ENCODE peak calls at places on chromosomes 5 and 9, in seven cellular contexts. One of them, this sample, is unnamed.

GRCh38 chr5:132753135-132753987 is 6.1 kb downstream of the CCNI2 start:
- DNase-seq in glomerular endothelial cell: no peak
- DNase-seq in endothelial cell: peak; percentile 2
- DNase-seq in effector CD4-positive, alpha-beta T cell: no peak
- DNase-seq in kidney epithelial cell: no peak
- DNase-seq in EL: no peak
- DNase-seq in psoas muscle: no peak
- DNase-seq in this sample: peak; percentile 87

GRCh38 chr9:41229408-41230401 is 40.6 kb upstream of the ZNG1F start:
- DNase-seq in psoas muscle: no peak
- DNase-seq in effector CD4-positive, alpha-beta T cell: no peak
- DNase-seq in endothelial cell: no peak
- DNase-seq in glomerular endothelial cell: no peak
- DNase-seq in EL: peak; percentile 18
- DNase-seq in kidney epithelial cell: no peak
- DNase-seq in this sample: no peak

GRCh38 chr5:123549256-123549904 is 37.4 kb downstream of the CSNK1G3 start:
- DNase-seq in EL: no peak
- DNase-seq in glomerular endothelial cell: no peak
- DNase-seq in kidney epithelial cell: no peak
- DNase-seq in effector CD4-positive, alpha-beta T cell: peak; percentile 48
- DNase-seq in psoas muscle: no peak
- DNase-seq in endothelial cell: no peak
- DNase-seq in this sample: no peak

GRCh38 chr5:140346348-140347221 is at the start of gene HBEGF:
- DNase-seq in effector CD4-positive, alpha-beta T cell: peak; percentile 27
- DNase-seq in glomerular endothelial cell: no peak
- DNase-seq in endothelial cell: peak; percentile 81
- DNase-seq in kidney epithelial cell: no peak
- DNase-seq in EL: peak; percentile 84
- DNase-seq in psoas muscle: peak; percentile 89
- DNase-seq in this sample: peak; percentile 72

GRCh38 chr9:89845321-89845720 is 240.5 kb downstream of the GADD45G start:
- DNase-seq in endothelial cell: no peak
- DNase-seq in effector CD4-positive, alpha-beta T cell: no peak
- DNase-seq in psoas muscle: no peak
- DNase-seq in EL: no peak
- DNase-seq in glomerular endothelial cell: no peak
- DNase-seq in kidney epithelial cell: no peak
- DNase-seq in this sample: no peak

GRCh38 chr5:52498607-52499006 is 289.1 kb upstream of the ITGA1 start:
- DNase-seq in kidney epithelial cell: no peak
- DNase-seq in endothelial cell: no peak
- DNase-seq in glomerular endothelial cell: no peak
- DNase-seq in effector CD4-positive, alpha-beta T cell: no peak
- DNase-seq in EL: no peak
- DNase-seq in psoas muscle: no peak
- DNase-seq in this sample: no peak

GRCh38 chr5:127400524-127400923 is 109.9 kb downstream of the MEGF10 start:
- DNase-seq in EL: no peak
- DNase-seq in kidney epithelial cell: no peak
- DNase-seq in effector CD4-positive, alpha-beta T cell: no peak
- DNase-seq in glomerular endothelial cell: no peak
- DNase-seq in psoas muscle: no peak
- DNase-seq in endothelial cell: no peak
- DNase-seq in this sample: peak; percentile 91

GRCh38 chr5:91264311-91265051 is 118.6 kb downstream of the ARRDC3 start:
- DNase-seq in EL: no peak
- DNase-seq in effector CD4-positive, alpha-beta T cell: no peak
- DNase-seq in kidney epithelial cell: no peak
- DNase-seq in psoas muscle: no peak
- DNase-seq in glomerular endothelial cell: no peak
- DNase-seq in endothelial cell: no peak
- DNase-seq in this sample: peak; percentile 60

GRCh38 chr5:67205981-67206380 is 9.4 kb upstream of the CD180 start:
- DNase-seq in effector CD4-positive, alpha-beta T cell: no peak
- DNase-seq in EL: no peak
- DNase-seq in glomerular endothelial cell: no peak
- DNase-seq in endothelial cell: no peak
- DNase-seq in psoas muscle: no peak
- DNase-seq in kidney epithelial cell: no peak
- DNase-seq in this sample: no peak

GRCh38 chr9:89996717-89997116 is 391.9 kb downstream of the GADD45G start:
- DNase-seq in EL: no peak
- DNase-seq in endothelial cell: peak; percentile 6
- DNase-seq in glomerular endothelial cell: no peak
- DNase-seq in kidney epithelial cell: no peak
- DNase-seq in psoas muscle: no peak
- DNase-seq in effector CD4-positive, alpha-beta T cell: no peak
- DNase-seq in this sample: peak; percentile 61

GRCh38 chr5:158286827-158287226 is 427.9 kb upstream of the CLINT1 start:
- DNase-seq in endothelial cell: no peak
- DNase-seq in effector CD4-positive, alpha-beta T cell: no peak
- DNase-seq in psoas muscle: no peak
- DNase-seq in kidney epithelial cell: no peak
- DNase-seq in EL: no peak
- DNase-seq in glomerular endothelial cell: no peak
- DNase-seq in this sample: no peak

GRCh38 chr5:148397968-148398595 is 14.3 kb downstream of the FBXO38 start:
- DNase-seq in glomerular endothelial cell: no peak
- DNase-seq in EL: no peak
- DNase-seq in endothelial cell: no peak
- DNase-seq in kidney epithelial cell: no peak
- DNase-seq in psoas muscle: no peak
- DNase-seq in effector CD4-positive, alpha-beta T cell: no peak
- DNase-seq in this sample: no peak

GRCh38 chr5:174794941-174795672 is 70.7 kb downstream of the MSX2 start:
- DNase-seq in endothelial cell: no peak
- DNase-seq in effector CD4-positive, alpha-beta T cell: no peak
- DNase-seq in EL: peak; percentile 37
- DNase-seq in kidney epithelial cell: no peak
- DNase-seq in glomerular endothelial cell: no peak
- DNase-seq in psoas muscle: no peak
- DNase-seq in this sample: no peak

GRCh38 chr5:135426102-135427082 is 20.8 kb downstream of the DCANP1 start:
- DNase-seq in kidney epithelial cell: no peak
- DNase-seq in EL: peak; percentile 58
- DNase-seq in endothelial cell: peak; percentile 44
- DNase-seq in glomerular endothelial cell: peak; percentile 14
- DNase-seq in effector CD4-positive, alpha-beta T cell: no peak
- DNase-seq in psoas muscle: no peak
- DNase-seq in this sample: peak; percentile 61

GRCh38 chr5:125914471-125914870 is 508.7 kb upstream of the GRAMD2B start:
- DNase-seq in endothelial cell: no peak
- DNase-seq in kidney epithelial cell: no peak
- DNase-seq in EL: no peak
- DNase-seq in effector CD4-positive, alpha-beta T cell: no peak
- DNase-seq in psoas muscle: no peak
- DNase-seq in glomerular endothelial cell: no peak
- DNase-seq in this sample: no peak

GRCh38 chr5:88734983-88735382 is 148.0 kb downstream of the MEF2C start:
- DNase-seq in glomerular endothelial cell: no peak
- DNase-seq in kidney epithelial cell: no peak
- DNase-seq in endothelial cell: no peak
- DNase-seq in psoas muscle: no peak
- DNase-seq in EL: no peak
- DNase-seq in effector CD4-positive, alpha-beta T cell: no peak
- DNase-seq in this sample: no peak

GRCh38 chr5:73853091-73853490 is 227.1 kb downstream of the ARHGEF28 start:
- DNase-seq in effector CD4-positive, alpha-beta T cell: no peak
- DNase-seq in endothelial cell: no peak
- DNase-seq in psoas muscle: no peak
- DNase-seq in kidney epithelial cell: peak; percentile 57
- DNase-seq in EL: peak; percentile 88
- DNase-seq in glomerular endothelial cell: no peak
- DNase-seq in this sample: peak; percentile 30

GRCh38 chr5:173217626-173218397 is 17.2 kb downstream of the NKX2-5 start:
- DNase-seq in kidney epithelial cell: no peak
- DNase-seq in endothelial cell: no peak
- DNase-seq in glomerular endothelial cell: no peak
- DNase-seq in effector CD4-positive, alpha-beta T cell: no peak
- DNase-seq in EL: no peak
- DNase-seq in psoas muscle: peak; percentile 61
- DNase-seq in this sample: no peak

GRCh38 chr5:154824070-154824469 is 26.3 kb downstream of the FAXDC2 start:
- DNase-seq in kidney epithelial cell: no peak
- DNase-seq in glomerular endothelial cell: no peak
- DNase-seq in EL: no peak
- DNase-seq in endothelial cell: no peak
- DNase-seq in psoas muscle: no peak
- DNase-seq in effector CD4-positive, alpha-beta T cell: no peak
- DNase-seq in this sample: no peak

GRCh38 chr5:122585111-122585415 is 189.8 kb upstream of the SNX2 start:
- DNase-seq in glomerular endothelial cell: no peak
- DNase-seq in psoas muscle: no peak
- DNase-seq in effector CD4-positive, alpha-beta T cell: no peak
- DNase-seq in EL: no peak
- DNase-seq in kidney epithelial cell: no peak
- DNase-seq in endothelial cell: no peak
- DNase-seq in this sample: no peak

GRCh38 chr5:40834391-40834848 is 602 bp downstream of the RPL37 start:
- DNase-seq in EL: no peak
- DNase-seq in endothelial cell: no peak
- DNase-seq in effector CD4-positive, alpha-beta T cell: peak; percentile 56
- DNase-seq in glomerular endothelial cell: no peak
- DNase-seq in psoas muscle: no peak
- DNase-seq in kidney epithelial cell: no peak
- DNase-seq in this sample: peak; percentile 36

GRCh38 chr9:101117091-101117490 is 88.6 kb downstream of the PLPPR1 start:
- DNase-seq in psoas muscle: no peak
- DNase-seq in effector CD4-positive, alpha-beta T cell: no peak
- DNase-seq in endothelial cell: no peak
- DNase-seq in glomerular endothelial cell: peak; percentile 57
- DNase-seq in kidney epithelial cell: no peak
- DNase-seq in EL: no peak
- DNase-seq in this sample: no peak

GRCh38 chr9:126316085-126316655 is 10.5 kb upstream of the MVB12B start:
- DNase-seq in glomerular endothelial cell: no peak
- DNase-seq in effector CD4-positive, alpha-beta T cell: no peak
- DNase-seq in endothelial cell: no peak
- DNase-seq in kidney epithelial cell: no peak
- DNase-seq in psoas muscle: no peak
- DNase-seq in EL: no peak
- DNase-seq in this sample: no peak

GRCh38 chr5:61966558-61966957 is 339.4 kb upstream of the KIF2A start:
- DNase-seq in glomerular endothelial cell: no peak
- DNase-seq in endothelial cell: no peak
- DNase-seq in EL: no peak
- DNase-seq in psoas muscle: no peak
- DNase-seq in effector CD4-positive, alpha-beta T cell: no peak
- DNase-seq in kidney epithelial cell: no peak
- DNase-seq in this sample: no peak

GRCh38 chr5:178433273-178433775 is 156.9 kb downstream of the COL23A1 start:
- DNase-seq in endothelial cell: no peak
- DNase-seq in psoas muscle: no peak
- DNase-seq in glomerular endothelial cell: no peak
- DNase-seq in EL: no peak
- DNase-seq in effector CD4-positive, alpha-beta T cell: no peak
- DNase-seq in kidney epithelial cell: no peak
- DNase-seq in this sample: no peak

GRCh38 chr5:147484708-147485020 is 25.2 kb downstream of the DPYSL3 start:
- DNase-seq in endothelial cell: no peak
- DNase-seq in glomerular endothelial cell: no peak
- DNase-seq in EL: no peak
- DNase-seq in psoas muscle: no peak
- DNase-seq in kidney epithelial cell: no peak
- DNase-seq in effector CD4-positive, alpha-beta T cell: no peak
- DNase-seq in this sample: no peak

GRCh38 chr5:98570661-98571181 is 202.7 kb upstream of the RGMB start:
- DNase-seq in EL: peak; percentile 25
- DNase-seq in glomerular endothelial cell: no peak
- DNase-seq in psoas muscle: no peak
- DNase-seq in effector CD4-positive, alpha-beta T cell: no peak
- DNase-seq in endothelial cell: no peak
- DNase-seq in kidney epithelial cell: no peak
- DNase-seq in this sample: peak; percentile 87